ENCODE peak calls at places on chromosomes 2 and 18, in five cellular contexts. One of them, this sample, is unnamed.

GRCh38 chr2:206084468-206084869 is 1.5 kb downstream of the INO80D start:
- DNase-seq in GM06990: peak
- DNase-seq in hepatocyte: peak
- DNase-seq in HCT116: peak
- DNase-seq in esophagus squamous epithelium: no peak
- DNase-seq in this sample: peak

GRCh38 chr2:71156531-71156930 is 26.1 kb downstream of the MPHOSPH10 start:
- DNase-seq in GM06990: no peak
- DNase-seq in hepatocyte: peak
- DNase-seq in HCT116: no peak
- DNase-seq in esophagus squamous epithelium: no peak
- DNase-seq in this sample: no peak

GRCh38 chr2:16607306-16607705 is 58.3 kb downstream of the CYRIA start:
- DNase-seq in GM06990: no peak
- DNase-seq in hepatocyte: peak
- DNase-seq in HCT116: no peak
- DNase-seq in esophagus squamous epithelium: no peak
- DNase-seq in this sample: no peak

GRCh38 chr2:68319397-68320117 is at the start of gene CNRIP1:
- DNase-seq in GM06990: no peak
- DNase-seq in hepatocyte: peak
- DNase-seq in HCT116: no peak
- DNase-seq in esophagus squamous epithelium: no peak
- DNase-seq in this sample: peak

GRCh38 chr2:100247256-100248043 is 74.9 kb downstream of the LONRF2 start:
- DNase-seq in GM06990: peak
- DNase-seq in hepatocyte: no peak
- DNase-seq in HCT116: no peak
- DNase-seq in esophagus squamous epithelium: no peak
- DNase-seq in this sample: no peak

GRCh38 chr2:73260338-73260984 is 23.8 kb downstream of the FBXO41 start:
- DNase-seq in GM06990: no peak
- DNase-seq in hepatocyte: peak
- DNase-seq in HCT116: no peak
- DNase-seq in esophagus squamous epithelium: no peak
- DNase-seq in this sample: peak

GRCh38 chr18:63551769-63552168 is 9.6 kb downstream of the SERPINB12 start:
- DNase-seq in GM06990: no peak
- DNase-seq in hepatocyte: no peak
- DNase-seq in HCT116: no peak
- DNase-seq in esophagus squamous epithelium: no peak
- DNase-seq in this sample: no peak

GRCh38 chr2:65055427-65056214 is 595 bp upstream of the CEP68 start:
- DNase-seq in GM06990: no peak
- DNase-seq in hepatocyte: peak
- DNase-seq in HCT116: no peak
- DNase-seq in esophagus squamous epithelium: no peak
- DNase-seq in this sample: no peak

GRCh38 chr18:48904086-48904485 is 46.7 kb downstream of the SMAD7 start:
- DNase-seq in GM06990: no peak
- DNase-seq in hepatocyte: no peak
- DNase-seq in HCT116: no peak
- DNase-seq in esophagus squamous epithelium: no peak
- DNase-seq in this sample: no peak

GRCh38 chr18:68426731-68427315 is 288.1 kb downstream of the TMX3 start:
- DNase-seq in GM06990: no peak
- DNase-seq in hepatocyte: no peak
- DNase-seq in HCT116: no peak
- DNase-seq in esophagus squamous epithelium: no peak
- DNase-seq in this sample: no peak

GRCh38 chr18:47883771-47884413 is 46.6 kb downstream of the SMAD2 start:
- DNase-seq in GM06990: no peak
- DNase-seq in hepatocyte: peak
- DNase-seq in HCT116: no peak
- DNase-seq in esophagus squamous epithelium: no peak
- DNase-seq in this sample: no peak

GRCh38 chr2:202529389-202529788 is 105.4 kb upstream of the FAM117B start:
- DNase-seq in GM06990: no peak
- DNase-seq in hepatocyte: no peak
- DNase-seq in HCT116: no peak
- DNase-seq in esophagus squamous epithelium: no peak
- DNase-seq in this sample: no peak

GRCh38 chr18:10872297-10872696 is 277.1 kb downstream of the PIEZO2 start:
- DNase-seq in GM06990: no peak
- DNase-seq in hepatocyte: no peak
- DNase-seq in HCT116: no peak
- DNase-seq in esophagus squamous epithelium: no peak
- DNase-seq in this sample: no peak

GRCh38 chr2:232487385-232488096 is at the start of gene ECEL1:
- DNase-seq in GM06990: no peak
- DNase-seq in hepatocyte: no peak
- DNase-seq in HCT116: no peak
- DNase-seq in esophagus squamous epithelium: no peak
- DNase-seq in this sample: peak

GRCh38 chr2:226652983-226653765 is 146.4 kb downstream of the IRS1 start:
- DNase-seq in GM06990: no peak
- DNase-seq in hepatocyte: no peak
- DNase-seq in HCT116: no peak
- DNase-seq in esophagus squamous epithelium: no peak
- DNase-seq in this sample: no peak

GRCh38 chr2:181289698-181290097 is 167.5 kb upstream of the ITGA4 start:
- DNase-seq in GM06990: no peak
- DNase-seq in hepatocyte: no peak
- DNase-seq in HCT116: no peak
- DNase-seq in esophagus squamous epithelium: no peak
- DNase-seq in this sample: no peak

GRCh38 chr2:88090446-88091283 is 23.0 kb downstream of the SMYD1 start:
- DNase-seq in GM06990: no peak
- DNase-seq in hepatocyte: no peak
- DNase-seq in HCT116: no peak
- DNase-seq in esophagus squamous epithelium: no peak
- DNase-seq in this sample: no peak

GRCh38 chr2:124877065-124877671 is 852.1 kb downstream of the CNTNAP5 start:
- DNase-seq in GM06990: no peak
- DNase-seq in hepatocyte: peak
- DNase-seq in HCT116: no peak
- DNase-seq in esophagus squamous epithelium: no peak
- DNase-seq in this sample: no peak

GRCh38 chr2:155256803-155257202 is 558.3 kb downstream of the KCNJ3 start:
- DNase-seq in GM06990: no peak
- DNase-seq in hepatocyte: no peak
- DNase-seq in HCT116: no peak
- DNase-seq in esophagus squamous epithelium: no peak
- DNase-seq in this sample: no peak
- TF ChIP-seq CTCF in GM06990: peak
- TF ChIP-seq CTCF in hepatocyte: no peak
- TF ChIP-seq CTCF in HCT116: no peak
- TF ChIP-seq CTCF in esophagus squamous epithelium: no peak
- TF ChIP-seq CTCF in this sample: no peak

DNA sequence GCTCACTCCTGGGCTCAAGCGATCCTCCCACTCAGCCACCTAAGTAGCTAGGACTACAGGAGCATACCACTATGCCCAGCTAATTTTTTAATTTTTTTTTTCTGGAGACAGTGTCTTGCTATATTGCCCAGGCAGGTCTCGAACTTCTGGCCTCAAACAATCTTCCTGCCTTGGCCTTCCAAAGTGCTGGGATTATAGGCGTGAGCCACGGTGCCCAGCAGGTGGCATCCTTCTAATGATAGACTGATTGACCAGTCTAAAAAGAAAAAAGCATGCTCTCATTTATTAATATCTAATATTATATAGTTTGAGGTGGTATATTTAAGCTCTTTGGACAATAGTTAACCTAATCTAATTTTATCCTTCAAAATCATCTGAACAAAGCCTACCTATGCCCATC is 198.6 kb downstream of the CAMKMT start:
- DNase-seq in GM06990: no peak
- DNase-seq in hepatocyte: no peak
- DNase-seq in HCT116: no peak
- DNase-seq in esophagus squamous epithelium: no peak
- DNase-seq in this sample: no peak
- TF ChIP-seq CTCF in GM06990: peak
- TF ChIP-seq CTCF in hepatocyte: peak
- TF ChIP-seq CTCF in HCT116: peak
- TF ChIP-seq CTCF in esophagus squamous epithelium: no peak
- TF ChIP-seq CTCF in this sample: peak

DNA sequence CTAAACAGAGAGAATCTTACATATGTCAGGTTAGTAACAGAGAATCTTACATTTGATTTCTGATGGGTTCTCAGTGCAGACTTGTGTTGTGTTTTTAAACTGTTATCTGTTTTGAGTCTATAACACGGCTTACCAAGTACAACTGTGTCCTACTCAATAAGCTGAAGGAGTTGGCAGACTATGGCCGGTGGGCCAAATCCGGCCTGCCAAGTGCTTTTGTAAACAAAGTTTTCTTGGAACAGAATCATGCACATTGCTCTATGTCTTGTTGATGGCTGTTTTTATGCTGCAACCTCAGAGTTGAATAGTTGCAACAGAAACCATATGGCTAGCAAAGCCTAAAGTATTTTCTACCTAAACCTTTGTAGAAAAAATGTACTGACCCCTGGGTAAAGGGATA is 75.1 kb downstream of the CD8B2 start:
- DNase-seq in GM06990: no peak
- DNase-seq in hepatocyte: peak
- DNase-seq in HCT116: no peak
- DNase-seq in esophagus squamous epithelium: no peak
- DNase-seq in this sample: no peak
- TF ChIP-seq CTCF in GM06990: no peak
- TF ChIP-seq CTCF in hepatocyte: no peak
- TF ChIP-seq CTCF in HCT116: no peak
- TF ChIP-seq CTCF in esophagus squamous epithelium: no peak
- TF ChIP-seq CTCF in this sample: no peak

GRCh38 chr18:31942301-31942998 is 478 bp downstream of the TRAPPC8 start:
- DNase-seq in GM06990: no peak
- DNase-seq in hepatocyte: peak
- DNase-seq in HCT116: no peak
- DNase-seq in esophagus squamous epithelium: no peak
- DNase-seq in this sample: no peak

GRCh38 chr18:31941010-31941809 is 1.7 kb downstream of the TRAPPC8 start:
- DNase-seq in GM06990: no peak
- DNase-seq in hepatocyte: no peak
- DNase-seq in HCT116: no peak
- DNase-seq in esophagus squamous epithelium: no peak
- DNase-seq in this sample: no peak

GRCh38 chr18:31943895-31944816 is 1.2 kb upstream of the TRAPPC8 start:
- DNase-seq in GM06990: peak
- DNase-seq in hepatocyte: no peak
- DNase-seq in HCT116: no peak
- DNase-seq in esophagus squamous epithelium: no peak
- DNase-seq in this sample: no peak

GRCh38 chr18:31946305-31947046 is 3.5 kb upstream of the TRAPPC8 start:
- DNase-seq in GM06990: no peak
- DNase-seq in hepatocyte: no peak
- DNase-seq in HCT116: no peak
- DNase-seq in esophagus squamous epithelium: no peak
- DNase-seq in this sample: no peak

DNA sequence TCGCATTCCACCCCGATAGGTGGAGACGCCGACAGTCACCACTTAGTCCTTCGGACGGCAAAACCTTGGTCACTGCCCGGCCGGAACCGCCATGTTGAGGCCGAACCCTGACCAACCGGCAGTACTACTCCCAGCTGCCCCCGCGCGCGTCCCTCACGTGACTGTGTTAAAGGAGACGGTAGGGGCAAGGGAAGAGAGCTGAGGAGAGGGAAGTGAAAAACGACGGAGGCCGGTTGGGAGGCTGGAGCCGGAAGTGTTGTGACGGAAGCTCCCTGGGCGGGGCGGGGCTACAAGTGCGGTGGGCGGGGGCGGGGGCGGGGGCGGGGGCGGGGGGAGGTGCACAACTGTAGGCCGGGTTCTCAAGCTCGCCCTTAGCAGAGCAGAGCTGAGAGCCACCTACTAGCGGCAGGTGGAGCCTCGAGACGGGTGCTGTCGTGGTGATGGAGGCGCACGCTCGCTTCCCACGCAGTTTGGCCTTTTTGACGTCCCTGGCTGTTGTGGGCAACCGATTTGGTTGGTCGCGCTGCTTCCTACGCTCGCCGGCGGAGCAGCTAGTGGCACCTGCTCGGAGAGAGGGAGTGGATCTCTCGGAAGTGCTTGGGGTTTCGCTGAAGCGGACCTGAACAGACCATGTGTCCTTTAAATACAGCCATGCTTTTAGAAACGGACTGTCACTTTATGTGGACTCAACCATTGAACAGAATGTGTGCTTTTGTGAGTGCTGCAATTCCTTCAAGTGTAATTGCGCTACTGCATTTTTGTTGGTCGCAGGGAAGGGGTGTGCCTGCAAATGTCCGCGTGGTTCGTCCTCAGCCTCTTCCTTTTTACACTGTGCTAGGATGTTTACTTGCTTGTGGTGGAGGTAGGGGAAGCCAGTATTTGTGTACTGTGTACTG is at the start of gene TRAPPC8:
- DNase-seq in GM06990: peak
- DNase-seq in hepatocyte: peak
- DNase-seq in HCT116: peak
- DNase-seq in esophagus squamous epithelium: peak
- DNase-seq in this sample: peak
- TF ChIP-seq CTCF in GM06990: peak
- TF ChIP-seq CTCF in hepatocyte: peak
- TF ChIP-seq CTCF in HCT116: no peak
- TF ChIP-seq CTCF in esophagus squamous epithelium: no peak
- TF ChIP-seq CTCF in this sample: no peak

DNA sequence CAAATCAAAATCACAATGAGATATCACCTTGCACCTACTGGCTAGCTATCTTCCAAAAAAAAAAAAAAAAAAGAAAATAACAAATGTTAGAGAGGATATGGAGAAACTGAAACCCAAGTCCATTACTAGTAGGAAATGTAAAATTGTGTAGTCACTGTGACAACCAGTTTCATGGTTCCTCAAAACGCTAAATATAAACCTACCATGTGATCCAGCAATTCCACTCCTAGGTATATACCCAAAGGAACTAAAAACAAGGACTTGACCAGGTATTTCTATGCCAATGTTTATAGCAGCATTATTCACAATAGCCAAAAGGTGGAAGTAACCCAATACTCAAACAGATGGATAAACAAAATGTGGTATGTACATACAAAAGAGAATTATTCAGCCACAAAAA is 11.7 kb upstream of the SCRN3 start:
- DNase-seq in GM06990: peak
- DNase-seq in hepatocyte: no peak
- DNase-seq in HCT116: no peak
- DNase-seq in esophagus squamous epithelium: no peak
- DNase-seq in this sample: no peak
- TF ChIP-seq CTCF in GM06990: no peak
- TF ChIP-seq CTCF in hepatocyte: no peak
- TF ChIP-seq CTCF in HCT116: no peak
- TF ChIP-seq CTCF in esophagus squamous epithelium: no peak
- TF ChIP-seq CTCF in this sample: no peak

GRCh38 chr2:219521066-219521880 is 7.0 kb downstream of the ASIC4 start:
- DNase-seq in GM06990: no peak
- DNase-seq in hepatocyte: peak
- DNase-seq in HCT116: no peak
- DNase-seq in esophagus squamous epithelium: no peak
- DNase-seq in this sample: no peak
- TF ChIP-seq CTCF in GM06990: peak
- TF ChIP-seq CTCF in hepatocyte: peak
- TF ChIP-seq CTCF in HCT116: peak
- TF ChIP-seq CTCF in esophagus squamous epithelium: no peak
- TF ChIP-seq CTCF in this sample: peak

GRCh38 chr2:96604104-96604503 is 34.0 kb downstream of the KANSL3 start:
- DNase-seq in GM06990: no peak
- DNase-seq in hepatocyte: peak
- DNase-seq in HCT116: no peak
- DNase-seq in esophagus squamous epithelium: no peak
- DNase-seq in this sample: no peak
- TF ChIP-seq CTCF in GM06990: no peak
- TF ChIP-seq CTCF in hepatocyte: peak
- TF ChIP-seq CTCF in HCT116: peak
- TF ChIP-seq CTCF in esophagus squamous epithelium: no peak
- TF ChIP-seq CTCF in this sample: peak

This sample was measured in neural crest cell.